ENCODE peak calls at places on chromosomes 4 and X, in eight cellular contexts. K, L, Z, I, Q, R, Y and N are unnamed samples.
A peak's percentile ranks its signal among the peaks of the same experiment; 100 is the strongest.

GRCh38 chrX:2342878-2343277 is 157.9 kb downstream of the DHRSX start:
- DNase-seq in K (no peak), L (no peak), Z (peak; percentile 47), I (no peak), Q (no peak), R (no peak), Y (peak; percentile 86), N (no peak)

GRCh38 chrX:130118396-130118795 is 8.1 kb upstream of the ELF4 start:
- DNase-seq in K (no peak), L (no peak), Z (peak; percentile 65), I (peak; percentile 60), Q (peak; percentile 40), R (peak; percentile 60), Y (peak; percentile 81), N (no peak)

GRCh38 chr4:65467280-65467679 is 203.0 kb downstream of the EPHA5 start:
- DNase-seq in K (no peak), L (no peak), Z (no peak), I (peak; percentile 48), Q (no peak), R (peak; percentile 64), Y (no peak), N (no peak)

GRCh38 chrX:124507276-124507675 is 160.9 kb downstream of the SH2D1A start:
- DNase-seq in K (no peak), L (no peak), Z (no peak), I (peak; percentile 42), Q (no peak), R (peak; percentile 74), Y (no peak), N (no peak)

GRCh38 chr4:47106561-47106960 is 75.2 kb downstream of the GABRB1 start:
- DNase-seq in K (no peak), L (no peak), Z (no peak), I (no peak), Q (no peak), R (peak; percentile 23), Y (peak; percentile 79), N (no peak)

GRCh38 chr4:155591201-155591600 is 75.4 kb upstream of the GUCY1A1 start:
- DNase-seq in K (no peak), L (no peak), Z (no peak), I (no peak), Q (no peak), R (no peak), Y (no peak), N (no peak)

GRCh38 chr4:38868055-38868965 is 704 bp downstream of the FAM114A1 start:
- DNase-seq in K (peak; percentile 17), L (no peak), Z (no peak), I (peak; percentile 23), Q (no peak), R (peak; percentile 22), Y (peak; percentile 60), N (peak; percentile 82)

GRCh38 chr4:24584175-24584850 is at the start of gene DHX15:
- DNase-seq in K (peak; percentile 94), L (peak; percentile 98), Z (peak; percentile 98), I (peak; percentile 96), Q (peak; percentile 89), R (peak; percentile 92), Y (peak; percentile 97), N (peak; percentile 96)

GRCh38 chrX:70172964-70173363 is 4.3 kb upstream of the DGAT2L6 start:
- DNase-seq in K (no peak), L (no peak), Z (no peak), I (no peak), Q (no peak), R (no peak), Y (no peak), N (no peak)

GRCh38 chrX:153650959-153651358 is 4.0 kb downstream of the DUSP9 start:
- DNase-seq in K (no peak), L (no peak), Z (no peak), I (no peak), Q (no peak), R (no peak), Y (no peak), N (no peak)

GRCh38 chr4:126850286-126850685 is 782.5 kb upstream of the INTU start:
- DNase-seq in K (no peak), L (no peak), Z (peak; percentile 96), I (peak; percentile 97), Q (peak; percentile 30), R (peak; percentile 98), Y (peak; percentile 99), N (no peak)

GRCh38 chrX:39115166-39115565 is 313.9 kb downstream of the MID1IP1 start:
- DNase-seq in K (no peak), L (no peak), Z (no peak), I (peak; percentile 57), Q (no peak), R (peak; percentile 83), Y (no peak), N (no peak)

DNA sequence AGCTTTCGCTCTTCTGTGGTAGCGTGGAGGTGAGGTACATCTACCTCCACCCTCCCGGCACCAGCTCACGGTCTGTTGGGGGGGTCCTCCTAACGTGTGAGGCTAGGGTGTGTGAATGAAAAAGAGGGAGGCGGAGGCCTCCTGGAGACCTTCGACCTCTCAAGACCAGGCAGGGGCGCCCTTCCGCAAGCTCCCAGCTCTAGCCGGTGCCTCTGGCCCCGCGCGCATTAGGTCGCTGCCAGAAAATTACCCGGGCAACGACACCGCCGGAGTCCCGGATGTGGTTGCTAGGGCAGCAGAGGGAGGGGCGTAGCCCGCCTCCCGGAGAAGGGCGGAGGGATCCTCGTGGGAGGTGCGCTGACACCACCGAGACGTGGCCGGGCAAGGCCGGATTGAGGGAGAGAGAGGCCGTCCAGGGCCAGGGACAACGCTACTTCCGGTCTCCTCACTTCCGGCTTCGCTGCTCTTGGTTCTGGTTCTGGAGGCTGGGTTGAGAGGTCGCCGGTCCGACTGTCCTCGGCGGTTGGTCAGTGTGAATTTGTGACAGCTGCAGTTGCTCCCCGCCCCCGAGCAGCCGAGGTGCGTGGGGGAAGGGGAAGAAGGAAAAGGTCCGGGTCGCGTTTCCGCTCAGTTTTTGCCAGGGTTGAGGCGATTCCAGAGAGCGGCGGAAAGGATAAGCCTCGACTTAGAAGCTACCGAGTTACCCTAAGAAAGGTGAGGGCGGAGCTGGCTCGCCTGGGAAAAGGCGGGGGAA is at the start of the genes ARFIP1 and TIGD4:
- DNase-seq in K (peak; percentile 97), L (peak; percentile 99), Z (peak; percentile 98), I (peak; percentile 97), Q (peak; percentile 96), R (peak; percentile 92), Y (peak; percentile 96), N (peak; percentile 100)
- TF ChIP-seq CTCF in K (no peak), L (peak; percentile 26), Z (no peak), I (peak; percentile 23), Q (peak; percentile 16), R (peak; percentile 8), Y (peak; percentile 12), N (no peak)

DNA sequence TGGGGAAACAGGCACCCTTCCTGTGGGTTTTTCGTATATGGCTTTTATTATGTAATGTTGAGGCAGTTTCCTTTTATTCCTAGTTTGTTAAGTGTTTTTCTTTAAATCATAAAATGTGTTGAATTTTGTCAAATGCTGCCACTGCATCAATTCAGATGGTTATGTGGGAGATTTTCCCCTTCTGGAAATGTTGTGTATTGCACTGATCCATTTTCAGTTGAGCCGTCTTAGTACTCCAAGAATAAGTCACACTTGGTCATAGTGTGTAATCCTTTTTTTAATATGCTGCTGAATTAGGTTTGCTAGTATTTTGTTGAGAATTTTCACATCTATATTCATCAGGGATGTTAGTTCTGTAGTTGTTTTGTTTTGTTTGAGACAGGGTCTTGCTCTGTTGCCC is 9.5 kb upstream of the CTBP1 start:
- DNase-seq in K (no peak), L (no peak), Z (no peak), I (no peak), Q (no peak), R (no peak), Y (no peak), N (no peak)
- TF ChIP-seq CTCF in K (no peak), L (peak; percentile 10), Z (no peak), I (no peak), Q (no peak), R (no peak), Y (no peak), N (no peak)

GRCh38 chrX:125742811-125743210 is 423.1 kb downstream of the TEX13C start:
- DNase-seq in K (no peak), L (no peak), Z (no peak), I (no peak), Q (no peak), R (no peak), Y (no peak), N (no peak)

DNA sequence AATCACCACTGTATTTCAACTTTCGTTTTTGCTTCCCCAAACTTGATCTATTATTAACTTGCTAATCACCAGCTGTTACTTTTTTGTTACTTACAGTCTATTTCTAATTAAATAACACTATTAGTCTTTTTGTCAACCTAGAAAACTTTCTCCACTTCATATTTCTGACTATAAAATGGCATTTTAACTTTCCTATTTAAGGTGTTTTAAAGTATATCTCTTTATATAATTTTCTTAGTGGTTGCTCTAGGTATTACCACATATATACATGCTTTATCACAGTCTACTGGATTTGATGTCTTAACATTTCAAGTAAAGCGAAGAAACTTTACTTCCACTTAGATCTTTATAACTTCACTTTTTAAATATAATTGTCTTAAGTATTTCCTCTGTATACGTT is 421.2 kb downstream of the DCAF12L2 start:
- DNase-seq in K (no peak), L (no peak), Z (no peak), I (no peak), Q (no peak), R (no peak), Y (no peak), N (no peak)
- TF ChIP-seq CTCF in K (peak; percentile 39), L (no peak), Z (no peak), I (no peak), Q (no peak), R (no peak), Y (no peak), N (no peak)

GRCh38 chr4:4521767-4522166 is 20.1 kb downstream of the STX18 start:
- DNase-seq in K (no peak), L (no peak), Z (no peak), I (no peak), Q (no peak), R (no peak), Y (no peak), N (no peak)

GRCh38 chr4:4521069-4521468 is 20.8 kb downstream of the STX18 start:
- DNase-seq in K (no peak), L (no peak), Z (no peak), I (no peak), Q (no peak), R (no peak), Y (no peak), N (no peak)

GRCh38 chr4:4518747-4519146 is 23.1 kb downstream of the STX18 start:
- DNase-seq in K (no peak), L (no peak), Z (no peak), I (no peak), Q (no peak), R (no peak), Y (no peak), N (no peak)

GRCh38 chr4:4524364-4524763 is 17.5 kb downstream of the STX18 start:
- DNase-seq in K (peak; percentile 9), L (no peak), Z (no peak), I (no peak), Q (no peak), R (no peak), Y (peak; percentile 11), N (no peak)

DNA sequence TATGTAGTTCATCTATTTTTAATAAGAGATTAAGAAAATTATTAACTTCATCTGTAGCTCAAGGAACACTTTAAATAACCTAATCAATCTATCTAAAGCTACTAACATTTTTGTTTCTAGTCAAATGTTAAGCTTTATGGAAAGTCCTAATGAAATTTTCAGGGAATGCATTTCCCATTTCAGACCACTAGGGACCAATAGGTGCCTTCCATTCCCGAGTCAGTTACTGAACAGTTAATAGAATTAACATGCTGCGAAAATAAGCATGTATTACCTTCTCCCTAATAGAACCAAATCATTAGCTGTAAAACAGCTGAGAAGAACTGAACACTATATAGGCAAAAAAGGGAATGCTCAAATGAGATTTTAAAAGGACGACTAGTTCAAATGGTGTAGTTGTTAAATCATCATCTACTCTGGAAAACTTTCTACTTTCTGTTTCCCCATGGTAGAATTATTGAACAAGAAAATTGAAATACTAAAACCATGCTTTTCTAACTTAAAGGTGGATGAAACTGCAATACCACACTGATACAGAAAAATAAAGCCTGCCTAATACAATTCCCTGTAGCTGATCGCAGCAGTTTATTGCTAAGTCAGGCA is 22.5 kb downstream of the STX18 start:
- DNase-seq in K (no peak), L (no peak), Z (no peak), I (peak; percentile 1), Q (no peak), R (peak; percentile 29), Y (peak; percentile 33), N (no peak)
- TF ChIP-seq CTCF in K (peak; percentile 72), L (peak; percentile 62), Z (peak; percentile 60), I (peak; percentile 73), Q (peak; percentile 26), R (peak; percentile 50), Y (peak; percentile 59), N (no peak)